ENCODE peak calls at places on chromosomes 6 and 20, in eight cellular contexts. Y is choroid plexus epithelial cell, O is AG04450, P is MM.1S, F is suprapubic skin, G is AG10803, D is heart right ventricle, U is cardiac muscle cell. K is an unnamed sample.
A peak's percentile ranks its signal among the peaks of the same experiment; 100 is the strongest.

GRCh38 chr6:39917981-39918380 is 16.3 kb downstream of the MOCS1 start:
- DNase-seq in D (no peak), O (no peak), G (no peak), F (no peak), Y (no peak), U (no peak), P (no peak), K (no peak)

GRCh38 chr20:18057106-18057993 is at the start of gene OVOL2:
- DNase-seq in Y (peak; percentile 4), G (no peak), U (peak; percentile 51), P (peak; percentile 48), D (no peak), F (peak; percentile 78), O (no peak), K (no peak)

GRCh38 chr6:113968472-113968871 is 2.5 kb downstream of the HDAC2 start:
- DNase-seq in Y (no peak), O (no peak), G (no peak), U (no peak), F (no peak), P (no peak), D (no peak), K (no peak)

GRCh38 chr6:12312736-12313135 is 22.6 kb downstream of the EDN1 start:
- DNase-seq in F (no peak), U (no peak), D (no peak), Y (no peak), G (peak; percentile 96), P (no peak), O (no peak), K (no peak)

GRCh38 chr6:149026530-149026942 is 279.7 kb downstream of the UST start:
- DNase-seq in U (peak; percentile 67), D (no peak), Y (peak; percentile 98), O (peak; percentile 92), G (peak; percentile 83), F (no peak), P (no peak), K (peak; percentile 88)

GRCh38 chr20:19699132-19699971 is 58.7 kb upstream of the RIN2 start:
- DNase-seq in D (no peak), P (no peak), O (peak; percentile 42), Y (peak; percentile 87), U (no peak), G (peak; percentile 77), F (no peak), K (peak; percentile 73)

GRCh38 chr6:42929928-42930360 is 664 bp downstream of the CNPY3 start:
- DNase-seq in U (peak; percentile 68), O (peak; percentile 42), D (no peak), Y (peak; percentile 80), P (peak; percentile 69), F (no peak), G (peak; percentile 66), K (peak; percentile 31)

GRCh38 chr20:19964289-19965263 is 52.6 kb upstream of the NAA20 start:
- DNase-seq in G (peak; percentile 94), P (no peak), U (no peak), Y (peak; percentile 95), F (peak; percentile 83), D (no peak), O (peak; percentile 94), K (peak; percentile 96)

GRCh38 chr6:20875369-20875963 is 341.2 kb downstream of the CDKAL1 start:
- DNase-seq in O (peak; percentile 18), G (peak; percentile 28), U (peak; percentile 40), F (no peak), D (no peak), P (no peak), Y (peak; percentile 83), K (no peak)

GRCh38 chr6:121260651-121261102 is 73.6 kb downstream of the TBC1D32 start:
- DNase-seq in D (peak; percentile 42), Y (peak; percentile 79), U (no peak), O (no peak), F (no peak), G (peak; percentile 31), P (no peak), K (no peak)

GRCh38 chr6:56582246-56582645 is 60.4 kb downstream of the DST start:
- DNase-seq in D (no peak), U (no peak), G (no peak), O (no peak), Y (no peak), F (no peak), P (no peak), K (no peak)

GRCh38 chr6:57222684-57223077 is 574 bp upstream of the RAB23 start:
- DNase-seq in U (no peak), D (no peak), G (no peak), O (no peak), P (peak; percentile 7), Y (peak; percentile 40), F (no peak), K (no peak)

GRCh38 chr20:51768759-51769517 is 748 bp upstream of the ATP9A start:
- DNase-seq in U (no peak), G (no peak), F (peak; percentile 64), P (no peak), O (no peak), D (no peak), Y (no peak), K (no peak)

GRCh38 chr20:5141615-5142014 is 14.8 kb downstream of the CDS2 start:
- DNase-seq in U (no peak), F (no peak), O (no peak), G (no peak), D (no peak), P (no peak), Y (no peak), K (no peak)

GRCh38 chr6:41200296-41200900 is 551 bp downstream of the TREML2 start:
- DNase-seq in D (no peak), Y (peak; percentile 56), G (peak; percentile 69), O (no peak), F (no peak), P (peak; percentile 62), U (no peak), K (no peak)

GRCh38 chr6:85673198-85674139 is 30.8 kb upstream of the SYNCRIP start:
- DNase-seq in D (no peak), F (no peak), U (no peak), G (no peak), Y (no peak), O (no peak), P (no peak), K (no peak)

GRCh38 chr20:63264519-63264918 is 8.1 kb upstream of the ARFGAP1 start:
- DNase-seq in P (no peak), D (no peak), F (no peak), U (no peak), G (no peak), O (no peak), Y (no peak), K (no peak)

GRCh38 chr6:2818593-2818992 is 23.1 kb downstream of the SERPINB1 start:
- DNase-seq in G (peak; percentile 36), U (no peak), P (no peak), D (no peak), F (no peak), O (no peak), Y (peak; percentile 73), K (no peak)

GRCh38 chr20:40564997-40565680 is 123.9 kb downstream of the MAFB start:
- DNase-seq in Y (peak; percentile 90), P (no peak), D (no peak), F (no peak), U (no peak), G (peak; percentile 52), O (peak; percentile 3), K (peak; percentile 20)

GRCh38 chr6:41874741-41875140 is 20.4 kb downstream of the USP49 start:
- DNase-seq in D (no peak), P (no peak), U (no peak), G (no peak), Y (no peak), O (no peak), F (no peak), K (no peak)

GRCh38 chr6:39060467-39061160 is 12.0 kb downstream of the GLP1R start:
- DNase-seq in G (no peak), F (no peak), U (no peak), P (no peak), D (no peak), O (no peak), Y (no peak), K (no peak)

GRCh38 chr20:62885046-62885445 is 23.4 kb upstream of the TCFL5 start:
- DNase-seq in D (no peak), Y (no peak), O (no peak), P (no peak), G (no peak), U (no peak), F (no peak), K (no peak)

GRCh38 chr6:36387440-36388303 is at the start of gene ETV7:
- DNase-seq in P (peak; percentile 31), D (peak; percentile 29), F (no peak), G (peak; percentile 24), Y (no peak), O (no peak), U (peak; percentile 16), K (no peak)

GRCh38 chr6:14305629-14306028 is 188.1 kb downstream of the CD83 start:
- DNase-seq in O (no peak), F (no peak), G (no peak), D (no peak), P (no peak), Y (no peak), U (peak; percentile 23), K (no peak)

GRCh38 chr6:14310955-14311354 is 193.4 kb downstream of the CD83 start:
- DNase-seq in F (no peak), D (no peak), P (no peak), G (no peak), Y (no peak), O (no peak), U (no peak), K (no peak)

GRCh38 chr6:14312497-14312896 is 194.9 kb downstream of the CD83 start:
- DNase-seq in O (no peak), G (no peak), P (no peak), Y (no peak), U (no peak), D (no peak), F (no peak), K (no peak)

GRCh38 chr6:14313220-14313619 is 195.6 kb downstream of the CD83 start:
- DNase-seq in P (no peak), Y (no peak), F (no peak), O (no peak), D (no peak), G (no peak), U (no peak), K (no peak)

GRCh38 chr6:14309516-14309915 is 191.9 kb downstream of the CD83 start:
- DNase-seq in P (no peak), Y (no peak), F (no peak), O (no peak), U (no peak), D (no peak), G (no peak), K (no peak)
- TF ChIP-seq CTCF in P (no peak), Y (no peak), F (no peak), O (no peak), U (no peak), D (no peak), G (no peak), K (no peak)

GRCh38 chr20:56629464-56630085 is 469 bp downstream of the TFAP2C start:
- DNase-seq in G (no peak), F (peak; percentile 68), U (peak; percentile 28), D (no peak), Y (peak; percentile 22), P (peak; percentile 70), O (no peak), K (no peak)
- H3K4me3 ChIP-seq in G (peak overlapping the region; percentile 98), F (peak overlapping the region; percentile 88), U (peak overlapping the region; percentile 35), D (peak overlapping the region; percentile 48), Y (peak overlapping the region; percentile 63), P (peak overlapping the region; percentile 98), O (no peak overlapping the region), K (peak overlapping the region; percentile 60)

GRCh38 chr20:21615617-21616080 is 89.8 kb upstream of the PAX1 start:
- DNase-seq in P (peak; percentile 69), Y (peak; percentile 52), U (peak; percentile 75), D (peak; percentile 20), F (no peak), O (no peak), G (peak; percentile 59), K (no peak)
- TF ChIP-seq CTCF in P (peak; percentile 92), Y (peak; percentile 73), U (peak; percentile 69), D (peak; percentile 69), F (peak; percentile 62), O (peak; percentile 61), G (peak; percentile 85), K (peak; percentile 62)

GRCh38 chr6:159190460-159190859 is 21.3 kb downstream of the FNDC1 start:
- DNase-seq in F (no peak), P (no peak), U (no peak), G (no peak), D (no peak), O (no peak), Y (no peak), K (no peak)
- H3K4me3 ChIP-seq in F (no peak overlapping the region), P (no peak overlapping the region), U (no peak overlapping the region), G (no peak overlapping the region), D (no peak overlapping the region), O (no peak overlapping the region), Y (no peak overlapping the region), K (no peak overlapping the region)